ENCODE peak calls at places on chromosomes 12 and 14, in seven cellular contexts. V, C, O, I, S, G and L are unnamed samples.

GRCh38 chr14:70698288-70698687 is 56.6 kb downstream of the TTC9 start:
- DNase-seq in S (peak), O (no peak), C (no peak), G (peak), V (peak), I (no peak), L (peak)

GRCh38 chr12:102879144-102879763 is 37.8 kb downstream of the PAH start:
- DNase-seq in C (peak), G (peak), S (no peak), O (no peak), I (no peak), V (peak), L (no peak)

GRCh38 chr12:92648242-92649031 is 54.4 kb upstream of the PLEKHG7 start:
- DNase-seq in G (no peak), I (no peak), O (no peak), S (no peak), V (no peak), C (no peak), L (no peak)

GRCh38 chr12:4908694-4909396 is 860 bp upstream of the KCNA1 start:
- DNase-seq in C (peak), V (no peak), S (no peak), I (no peak), O (no peak), G (peak), L (no peak)

GRCh38 chr14:49955013-49955412 is 62.1 kb downstream of the ARF6 start:
- DNase-seq in I (no peak), O (no peak), C (peak), V (no peak), S (no peak), G (no peak), L (no peak)

GRCh38 chr12:50918584-50919316 is 33.6 kb upstream of the HIGD1C start:
- DNase-seq in C (no peak), S (no peak), G (peak), O (no peak), V (no peak), I (no peak), L (no peak)

GRCh38 chr12:53676715-53677611 is 1.1 kb upstream of the ATP5MC2 start:
- DNase-seq in S (peak), I (no peak), O (no peak), G (no peak), V (no peak), C (peak), L (no peak)

GRCh38 chr14:74514471-74514932 is 20.9 kb downstream of the ISCA2 start:
- DNase-seq in S (peak), I (peak), V (no peak), O (no peak), C (peak), G (peak), L (no peak)

GRCh38 chr14:33404054-33404453 is 465.4 kb downstream of the NPAS3 start:
- DNase-seq in S (no peak), V (peak), O (no peak), C (no peak), I (no peak), G (peak), L (no peak)

GRCh38 chr12:49626169-49626835 is 2.9 kb downstream of the PRPF40B start:
- DNase-seq in G (no peak), C (no peak), O (no peak), I (no peak), S (no peak), V (no peak), L (no peak)

GRCh38 chr12:66836623-66837310 is 157.9 kb upstream of the GRIP1 start:
- DNase-seq in G (no peak), C (no peak), V (no peak), I (no peak), S (no peak), O (no peak), L (no peak)

GRCh38 chr12:32252199-32253073 is 145.8 kb downstream of the BICD1 start:
- DNase-seq in V (no peak), G (no peak), S (no peak), O (no peak), C (no peak), I (no peak), L (no peak)

GRCh38 chr12:80632835-80633234 is 74.6 kb upstream of the MYF6 start:
- DNase-seq in I (no peak), S (no peak), O (no peak), G (no peak), C (peak), V (no peak), L (no peak)

GRCh38 chr12:93748672-93749403 is 71.7 kb downstream of the CRADD start:
- DNase-seq in I (no peak), S (no peak), G (no peak), O (no peak), V (no peak), C (no peak), L (no peak)

GRCh38 chr12:56628671-56629458 is 1.3 kb downstream of the BAZ2A start:
- DNase-seq in V (peak), O (no peak), C (peak), G (peak), S (peak), I (peak), L (peak)

GRCh38 chr12:52517005-52517835 is 3.0 kb downstream of the KRT5 start:
- DNase-seq in O (no peak), S (no peak), C (no peak), I (peak), V (no peak), G (no peak), L (no peak)
- TF ChIP-seq CTCF in O (no peak), S (no peak), C (no peak), I (no peak), V (no peak), G (no peak), L (no peak)

GRCh38 chr12:96246926-96247566 is 52.9 kb downstream of the ELK3 start:
- DNase-seq in C (no peak), G (no peak), I (no peak), S (no peak), O (no peak), V (no peak), L (no peak)

GRCh38 chr12:96249196-96250118 is 55.3 kb downstream of the ELK3 start:
- DNase-seq in I (no peak), C (no peak), O (no peak), G (peak), S (peak), V (no peak), L (no peak)

GRCh38 chr12:96248532-96248931 is 54.4 kb downstream of the ELK3 start:
- DNase-seq in S (no peak), O (no peak), I (no peak), C (no peak), G (no peak), V (no peak), L (no peak)

GRCh38 chr12:96247567-96247962 is 53.4 kb downstream of the ELK3 start:
- DNase-seq in S (no peak), I (no peak), V (peak), C (no peak), O (no peak), G (no peak), L (no peak)

DNA sequence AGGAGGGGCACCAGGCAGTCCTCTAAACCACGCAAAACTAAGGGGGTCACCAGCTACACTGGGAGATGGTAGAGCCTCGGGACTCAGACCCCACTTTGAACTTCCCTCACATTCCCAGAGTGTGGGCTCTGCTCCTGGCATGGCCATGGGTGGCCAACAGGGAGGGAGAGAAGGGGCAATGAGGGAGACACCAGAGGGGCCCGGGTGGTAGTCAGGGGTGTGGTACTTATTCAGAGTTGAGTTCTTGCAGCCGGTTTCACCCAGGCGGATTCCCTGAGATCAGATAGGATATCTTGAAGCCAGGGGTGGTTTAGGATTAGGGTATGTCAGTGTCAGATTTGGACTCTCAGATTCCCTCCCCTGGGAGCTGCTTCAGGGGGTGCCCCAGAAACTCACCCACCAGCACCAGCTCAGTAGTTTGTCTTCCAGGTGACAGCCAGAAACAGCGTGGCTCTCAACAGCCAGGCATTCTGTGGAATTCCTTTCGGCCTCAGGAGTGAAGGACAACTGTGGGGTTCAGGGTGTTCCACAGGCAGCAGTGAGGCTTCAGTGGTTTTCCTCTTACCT is 56.0 kb downstream of the ELK3 start:
- DNase-seq in C (no peak), V (no peak), G (no peak), I (no peak), O (no peak), S (no peak), L (no peak)
- TF ChIP-seq CTCF in C (no peak), V (no peak), G (no peak), I (no peak), O (no peak), S (no peak), L (no peak)

GRCh38 chr12:107558816-107559382 is 126.7 kb upstream of the PWP1 start:
- DNase-seq in I (no peak), O (no peak), G (no peak), S (no peak), C (no peak), V (no peak), L (no peak)

GRCh38 chr12:107560906-107561285 is 124.7 kb upstream of the PWP1 start:
- DNase-seq in I (no peak), C (no peak), G (no peak), V (no peak), O (no peak), S (no peak), L (no peak)

GRCh38 chr12:107558141-107558815 is 127.3 kb upstream of the PWP1 start:
- DNase-seq in C (peak), O (no peak), S (no peak), V (no peak), G (no peak), I (no peak), L (no peak)

GRCh38 chr12:107557589-107558100 is 128.0 kb upstream of the PWP1 start:
- DNase-seq in V (no peak), I (no peak), G (no peak), O (no peak), C (no peak), S (no peak), L (no peak)

DNA sequence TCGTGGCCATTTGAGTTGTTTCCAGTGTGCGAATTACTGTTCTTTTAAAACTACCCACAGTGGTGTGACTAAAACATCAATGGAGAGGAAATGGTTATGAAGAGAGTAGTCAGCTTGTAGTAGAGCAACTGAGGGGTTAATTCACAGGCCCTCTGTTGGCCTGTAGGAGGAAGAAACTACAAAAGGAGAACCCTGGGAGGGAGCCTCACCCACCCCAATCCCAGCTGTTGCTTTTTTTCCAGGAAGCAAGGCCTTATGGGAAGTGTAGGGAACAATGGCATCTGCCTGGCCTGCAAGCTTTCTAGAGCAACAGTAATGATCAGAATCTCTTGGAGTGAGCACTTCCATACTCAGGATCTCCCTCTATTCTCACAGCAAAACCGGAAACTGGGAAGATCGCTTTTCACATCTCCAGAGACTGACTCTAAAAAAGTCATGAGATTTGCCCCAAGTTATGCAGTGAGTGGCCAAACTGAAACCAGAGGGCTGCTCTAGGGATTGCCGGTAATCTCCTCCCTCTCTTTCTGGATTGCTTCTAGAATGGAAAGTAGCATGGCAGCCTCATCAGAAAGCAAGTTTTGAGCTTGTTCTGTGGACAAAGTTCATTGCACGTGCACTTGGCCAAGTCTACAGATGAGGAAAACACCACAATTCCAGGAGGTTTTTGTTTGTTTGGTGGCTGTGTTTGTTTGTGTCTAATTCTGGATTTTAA is 125.2 kb upstream of the PWP1 start:
- DNase-seq in S (no peak), C (no peak), V (no peak), I (no peak), G (no peak), O (no peak), L (no peak)
- TF ChIP-seq CTCF in S (no peak), C (no peak), V (no peak), I (no peak), G (no peak), O (no peak), L (no peak)

GRCh38 chr12:7907009-7907408 is 29.0 kb downstream of the SLC2A3 start:
- DNase-seq in V (no peak), C (no peak), O (no peak), S (peak), G (peak), I (no peak), L (no peak)
- TF ChIP-seq CTCF in V (peak), C (no peak), O (no peak), S (peak), G (peak), I (no peak), L (no peak)

DNA sequence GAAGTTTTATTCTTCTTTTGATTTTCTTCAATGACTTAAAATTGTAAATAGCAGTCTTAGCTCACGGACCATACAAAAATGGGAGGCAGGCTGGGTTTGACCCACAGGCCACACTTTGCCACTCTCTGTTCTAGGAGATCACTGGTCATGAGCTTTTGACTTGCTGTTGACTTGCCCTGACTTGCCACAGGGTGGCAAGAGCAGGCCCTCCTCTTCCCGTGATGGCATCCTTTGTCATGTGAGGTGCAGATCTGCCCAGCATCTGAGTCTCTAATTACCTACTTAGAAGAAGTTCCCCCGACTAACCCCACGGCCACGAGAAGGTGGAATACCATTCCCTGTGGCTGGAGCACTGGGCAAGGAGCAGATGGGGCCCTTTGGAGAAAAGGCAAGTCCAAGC is 81.0 kb upstream of the SCAF11 start:
- DNase-seq in G (no peak), O (no peak), V (no peak), S (no peak), C (no peak), I (no peak), L (no peak)
- TF ChIP-seq CTCF in G (no peak), O (no peak), V (no peak), S (no peak), C (no peak), I (no peak), L (no peak)

GRCh38 chr12:77686760-77687159 is 143.9 kb upstream of the NAV3 start:
- DNase-seq in G (no peak), V (no peak), O (no peak), S (no peak), I (no peak), C (no peak), L (no peak)
- TF ChIP-seq CTCF in G (peak), V (peak), O (no peak), S (no peak), I (no peak), C (no peak), L (no peak)